ENCODE peak calls at places on chromosomes 7 and 10, in five cellular contexts. One of them, this sample, is unnamed. For H3K4me1, the result is how much of the 10 kb centered on the place peaks cover.

GRCh38 chr7:132450706-132451105 is 125.6 kb downstream of the PLXNA4 start:
- DNase-seq in neuronal stem cell: no peak
- DNase-seq in left ventricle myocardium inferior: no peak
- DNase-seq in uterus: no peak
- DNase-seq in adrenal gland: no peak
- DNase-seq in this sample: no peak

GRCh38 chr10:26468291-26468690 is 30.1 kb downstream of the APBB1IP start:
- DNase-seq in neuronal stem cell: no peak
- DNase-seq in left ventricle myocardium inferior: no peak
- DNase-seq in uterus: no peak
- DNase-seq in adrenal gland: no peak
- DNase-seq in this sample: no peak

GRCh38 chr10:61899997-61900828 is 1.3 kb upstream of the ARID5B start:
- DNase-seq in neuronal stem cell: no peak
- DNase-seq in left ventricle myocardium inferior: peak
- DNase-seq in uterus: peak
- DNase-seq in adrenal gland: peak
- DNase-seq in this sample: peak

GRCh38 chr10:114413398-114413797 is 9.1 kb upstream of the AFAP1L2 start:
- DNase-seq in neuronal stem cell: no peak
- DNase-seq in left ventricle myocardium inferior: peak
- DNase-seq in uterus: no peak
- DNase-seq in adrenal gland: peak
- DNase-seq in this sample: peak

GRCh38 chr10:10642741-10643280 is 374.9 kb upstream of the CELF2 start:
- DNase-seq in neuronal stem cell: no peak
- DNase-seq in left ventricle myocardium inferior: peak
- DNase-seq in uterus: peak
- DNase-seq in adrenal gland: peak
- DNase-seq in this sample: peak

GRCh38 chr10:58641708-58642107 is 129.0 kb downstream of the BICC1 start:
- DNase-seq in neuronal stem cell: no peak
- DNase-seq in left ventricle myocardium inferior: no peak
- DNase-seq in uterus: no peak
- DNase-seq in adrenal gland: no peak
- DNase-seq in this sample: no peak

GRCh38 chr7:113460067-113460466 is 341.7 kb upstream of the SMIM30 start:
- DNase-seq in neuronal stem cell: no peak
- DNase-seq in left ventricle myocardium inferior: no peak
- DNase-seq in uterus: no peak
- DNase-seq in adrenal gland: no peak
- DNase-seq in this sample: no peak

GRCh38 chr7:108246227-108246837 is 116.2 kb upstream of the LAMB4 start:
- DNase-seq in neuronal stem cell: peak
- DNase-seq in left ventricle myocardium inferior: no peak
- DNase-seq in uterus: no peak
- DNase-seq in adrenal gland: peak
- DNase-seq in this sample: no peak

GRCh38 chr10:1577945-1578344 is 159.4 kb downstream of the ADARB2 start:
- DNase-seq in neuronal stem cell: no peak
- DNase-seq in left ventricle myocardium inferior: no peak
- DNase-seq in uterus: no peak
- DNase-seq in adrenal gland: no peak
- DNase-seq in this sample: no peak

GRCh38 chr7:82674319-82674718 is 230.7 kb upstream of the CACNA2D1 start:
- DNase-seq in neuronal stem cell: no peak
- DNase-seq in left ventricle myocardium inferior: no peak
- DNase-seq in uterus: no peak
- DNase-seq in adrenal gland: no peak
- DNase-seq in this sample: no peak

GRCh38 chr10:34346516-34347150 is 468.5 kb downstream of the PARD3 start:
- DNase-seq in neuronal stem cell: no peak
- DNase-seq in left ventricle myocardium inferior: no peak
- DNase-seq in uterus: no peak
- DNase-seq in adrenal gland: no peak
- DNase-seq in this sample: no peak

GRCh38 chr7:7565746-7566650 is 686 bp upstream of the MIOS start:
- DNase-seq in neuronal stem cell: no peak
- DNase-seq in left ventricle myocardium inferior: no peak
- DNase-seq in uterus: no peak
- DNase-seq in adrenal gland: peak
- DNase-seq in this sample: no peak

GRCh38 chr7:4871930-4872675 is 10.3 kb upstream of the PAPOLB start:
- DNase-seq in neuronal stem cell: no peak
- DNase-seq in left ventricle myocardium inferior: no peak
- DNase-seq in uterus: no peak
- DNase-seq in adrenal gland: no peak
- DNase-seq in this sample: no peak

DNA sequence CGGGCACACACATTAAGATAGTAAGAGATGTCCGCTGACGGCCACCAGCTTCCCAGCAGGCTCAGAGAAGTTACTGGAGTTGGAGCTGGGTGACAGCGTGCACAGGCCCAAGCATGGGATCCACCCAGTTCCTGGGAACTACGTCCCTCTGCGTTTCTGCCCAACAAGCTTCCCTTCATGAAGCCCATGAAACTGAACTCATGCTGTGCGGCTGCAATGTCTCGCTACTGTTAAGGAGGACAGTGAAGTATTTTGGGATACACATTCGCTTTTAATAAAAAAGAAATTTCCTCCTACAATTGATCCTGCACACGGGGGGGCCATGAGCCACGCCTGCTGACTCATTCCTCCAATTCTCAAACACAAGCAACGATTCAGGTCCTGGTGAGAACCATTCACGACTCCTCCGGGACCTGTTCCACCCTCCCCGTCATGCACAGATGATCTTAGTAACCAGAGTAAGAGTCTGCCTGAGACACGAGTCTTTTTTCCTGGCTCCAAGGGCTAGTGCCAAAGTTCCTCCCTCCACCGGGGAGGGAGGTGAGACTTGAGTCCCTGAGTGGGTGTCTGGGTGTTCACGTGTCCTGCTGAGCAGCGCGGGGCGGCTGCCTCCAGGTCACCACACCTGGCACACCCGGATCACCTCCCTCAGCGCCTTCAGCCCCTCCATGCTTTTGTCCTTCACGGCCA is 2.6 kb downstream of the PSMG3 start:
- DNase-seq in neuronal stem cell: no peak
- DNase-seq in left ventricle myocardium inferior: no peak
- DNase-seq in uterus: no peak
- DNase-seq in adrenal gland: no peak
- DNase-seq in this sample: no peak
- H3K4me1 ChIP-seq in neuronal stem cell: under half
- H3K4me1 ChIP-seq in left ventricle myocardium inferior: under half
- H3K4me1 ChIP-seq in uterus: under half
- H3K4me1 ChIP-seq in adrenal gland: under half
- H3K4me1 ChIP-seq in this sample: under half

GRCh38 chr10:63260860-63261251 is 127.7 kb downstream of the NRBF2 start:
- DNase-seq in neuronal stem cell: no peak
- DNase-seq in left ventricle myocardium inferior: no peak
- DNase-seq in uterus: no peak
- DNase-seq in adrenal gland: no peak
- DNase-seq in this sample: no peak
- H3K4me1 ChIP-seq in neuronal stem cell: under half
- H3K4me1 ChIP-seq in left ventricle myocardium inferior: half or more
- H3K4me1 ChIP-seq in uterus: under half
- H3K4me1 ChIP-seq in adrenal gland: half or more
- H3K4me1 ChIP-seq in this sample: half or more

DNA sequence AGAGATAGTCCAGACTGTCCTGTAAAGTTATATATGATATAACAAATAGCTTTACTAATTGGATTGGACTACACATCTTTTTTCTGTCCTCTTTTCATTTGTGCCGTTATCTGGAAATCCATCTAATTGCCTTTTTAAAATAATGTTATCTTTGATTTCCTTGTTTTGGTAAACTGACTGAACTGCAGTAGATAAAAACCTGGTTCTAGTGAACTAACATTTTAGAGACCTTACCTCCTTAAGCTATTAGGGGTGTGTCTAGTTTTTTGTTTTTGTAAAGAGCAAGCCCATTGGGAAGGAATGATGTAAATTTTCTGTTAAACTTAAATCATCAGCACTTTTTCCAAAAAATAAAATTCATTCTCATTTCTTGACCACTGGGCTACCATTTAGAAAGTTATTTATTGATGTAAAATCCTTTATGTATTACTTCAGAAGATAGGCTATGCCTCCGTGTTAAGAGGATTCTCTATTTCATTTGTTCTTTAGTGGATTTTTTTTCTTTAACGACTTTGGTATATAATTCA is 1.2 kb upstream of the PBLD start:
- DNase-seq in neuronal stem cell: no peak
- DNase-seq in left ventricle myocardium inferior: no peak
- DNase-seq in uterus: no peak
- DNase-seq in adrenal gland: no peak
- DNase-seq in this sample: no peak
- H3K4me1 ChIP-seq in neuronal stem cell: under half
- H3K4me1 ChIP-seq in left ventricle myocardium inferior: half or more
- H3K4me1 ChIP-seq in uterus: under half
- H3K4me1 ChIP-seq in adrenal gland: half or more
- H3K4me1 ChIP-seq in this sample: half or more

GRCh38 chr7:150503155-150503554 is 11.5 kb upstream of the GIMAP7 start:
- DNase-seq in neuronal stem cell: no peak
- DNase-seq in left ventricle myocardium inferior: no peak
- DNase-seq in uterus: no peak
- DNase-seq in adrenal gland: no peak
- DNase-seq in this sample: no peak
- H3K4me1 ChIP-seq in neuronal stem cell: under half
- H3K4me1 ChIP-seq in left ventricle myocardium inferior: under half
- H3K4me1 ChIP-seq in uterus: under half
- H3K4me1 ChIP-seq in adrenal gland: under half
- H3K4me1 ChIP-seq in this sample: under half

DNA sequence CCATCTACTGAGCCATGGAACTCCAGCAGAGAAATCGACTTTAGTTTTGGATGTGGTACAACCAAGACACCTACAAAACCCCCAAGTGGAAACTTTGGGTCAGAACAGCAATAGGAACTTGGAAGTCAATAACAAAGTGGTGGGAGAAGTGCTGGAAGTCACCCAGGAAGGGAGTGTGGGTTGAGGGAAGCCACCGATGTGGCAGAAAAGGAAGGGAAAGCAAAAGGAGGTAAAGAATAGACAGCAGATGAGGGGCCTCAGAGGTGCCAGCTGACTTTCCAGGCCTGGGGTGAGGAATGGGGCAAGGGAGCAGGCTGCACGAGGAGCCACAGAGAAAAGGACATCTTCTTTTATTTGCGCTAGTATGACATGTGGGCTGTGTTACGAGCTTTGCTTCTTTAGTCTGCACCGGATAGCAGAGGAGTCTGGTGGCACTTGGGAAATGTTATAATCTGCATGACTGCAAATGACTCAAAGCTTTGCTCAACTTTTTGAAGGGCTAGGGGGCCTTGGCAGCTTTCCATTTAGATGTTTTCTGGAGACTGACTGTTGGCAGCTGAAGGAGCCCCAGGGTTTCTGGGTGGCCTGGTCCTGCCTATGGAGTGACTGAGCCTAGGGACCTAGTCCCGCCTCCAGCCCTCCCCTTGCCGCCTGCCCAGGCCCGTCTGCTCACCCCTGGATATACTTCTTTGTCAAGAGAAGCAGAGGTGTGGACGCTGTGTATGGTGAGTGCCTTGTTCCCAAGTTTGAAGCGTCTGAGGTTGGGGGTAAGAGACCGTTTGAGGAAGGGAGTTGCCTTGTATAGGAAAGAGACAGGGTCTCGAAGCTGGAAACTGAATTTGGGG is 5.0 kb downstream of the PRXL2A start:
- DNase-seq in neuronal stem cell: no peak
- DNase-seq in left ventricle myocardium inferior: no peak
- DNase-seq in uterus: no peak
- DNase-seq in adrenal gland: no peak
- DNase-seq in this sample: no peak
- H3K4me1 ChIP-seq in neuronal stem cell: under half
- H3K4me1 ChIP-seq in left ventricle myocardium inferior: half or more
- H3K4me1 ChIP-seq in uterus: under half
- H3K4me1 ChIP-seq in adrenal gland: under half
- H3K4me1 ChIP-seq in this sample: half or more

GRCh38 chr10:102773320-102773719 is 29.6 kb downstream of the WBP1L start:
- DNase-seq in neuronal stem cell: no peak
- DNase-seq in left ventricle myocardium inferior: no peak
- DNase-seq in uterus: no peak
- DNase-seq in adrenal gland: no peak
- DNase-seq in this sample: no peak
- H3K4me1 ChIP-seq in neuronal stem cell: under half
- H3K4me1 ChIP-seq in left ventricle myocardium inferior: half or more
- H3K4me1 ChIP-seq in uterus: under half
- H3K4me1 ChIP-seq in adrenal gland: half or more
- H3K4me1 ChIP-seq in this sample: half or more

DNA sequence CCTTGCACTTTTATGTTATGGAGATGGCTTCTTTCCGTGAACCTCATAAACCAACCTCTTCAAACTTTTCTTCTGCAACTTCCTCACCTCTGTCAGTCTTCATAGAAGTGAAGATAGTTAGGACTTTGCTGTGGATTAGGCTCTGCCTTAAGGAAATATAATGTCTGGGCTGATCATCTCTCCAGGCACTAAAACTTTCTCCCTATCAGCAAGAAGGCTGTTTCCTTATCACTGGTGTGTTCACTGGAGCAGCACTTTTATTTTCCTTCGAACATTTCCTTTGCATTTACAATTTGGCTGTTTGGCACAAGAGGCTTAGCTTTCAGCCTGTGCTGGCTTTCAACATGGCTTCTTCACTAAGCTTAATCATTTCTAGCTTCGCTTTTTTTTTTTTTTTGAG is 52.8 kb downstream of the ESYT2 start:
- DNase-seq in neuronal stem cell: no peak
- DNase-seq in left ventricle myocardium inferior: no peak
- DNase-seq in uterus: no peak
- DNase-seq in adrenal gland: no peak
- DNase-seq in this sample: no peak
- H3K4me1 ChIP-seq in neuronal stem cell: under half
- H3K4me1 ChIP-seq in left ventricle myocardium inferior: under half
- H3K4me1 ChIP-seq in uterus: under half
- H3K4me1 ChIP-seq in adrenal gland: under half
- H3K4me1 ChIP-seq in this sample: under half

DNA sequence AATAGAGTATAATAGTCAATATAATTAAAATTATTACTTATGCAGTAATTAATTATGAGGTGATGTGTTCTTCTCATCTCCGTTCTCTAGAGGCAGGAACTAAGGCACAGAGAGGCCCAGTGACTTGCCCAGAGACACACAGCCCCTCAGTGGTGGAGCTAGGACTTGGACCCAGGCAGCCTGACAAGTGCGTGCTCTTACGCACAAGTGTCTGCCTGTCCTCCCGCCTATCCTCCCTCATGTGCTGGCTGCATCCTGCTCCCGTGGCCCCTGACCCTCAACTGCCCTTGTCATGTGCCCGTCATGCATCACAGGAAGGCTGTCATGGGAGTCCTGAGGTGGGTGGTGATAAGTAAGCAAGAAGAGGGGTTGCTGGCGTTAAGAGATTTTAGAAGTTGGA is 14.3 kb downstream of the IL2RA start:
- DNase-seq in neuronal stem cell: no peak
- DNase-seq in left ventricle myocardium inferior: no peak
- DNase-seq in uterus: no peak
- DNase-seq in adrenal gland: no peak
- DNase-seq in this sample: no peak
- H3K4me1 ChIP-seq in neuronal stem cell: under half
- H3K4me1 ChIP-seq in left ventricle myocardium inferior: under half
- H3K4me1 ChIP-seq in uterus: under half
- H3K4me1 ChIP-seq in adrenal gland: under half
- H3K4me1 ChIP-seq in this sample: under half